ENCODE peak calls at places on chromosomes 16 and 17, in ten cellular contexts. W, P, C, B, T, L, G, A, Q and S are unnamed samples.

GRCh38 chr17:51166987-51167931 is 1.0 kb downstream of the NME2 start:
- DNase-seq in W (no peak), P (peak), C (peak), B (peak), T (peak), L (no peak), G (peak), A (no peak), Q (no peak), S (peak)

GRCh38 chr17:4572131-4572530 is 11.8 kb upstream of the GGT6 start:
- DNase-seq in W (no peak), P (no peak), C (no peak), B (no peak), T (no peak), L (no peak), G (no peak), A (no peak), Q (no peak), S (no peak)

GRCh38 chr17:1091885-1092284 is 87.9 kb downstream of the ABR start:
- DNase-seq in W (no peak), P (no peak), C (no peak), B (no peak), T (no peak), L (no peak), G (no peak), A (no peak), Q (no peak), S (no peak)

GRCh38 chr16:86566601-86566965 is at the start of gene FOXC2:
- DNase-seq in W (peak), P (peak), C (peak), B (no peak), T (peak), L (peak), G (peak), A (peak), Q (peak), S (peak)

GRCh38 chr17:44602390-44602789 is 45.1 kb downstream of the FZD2 start:
- DNase-seq in W (no peak), P (no peak), C (no peak), B (no peak), T (no peak), L (no peak), G (no peak), A (no peak), Q (no peak), S (no peak)

GRCh38 chr17:45368661-45369060 is 51.8 kb upstream of the MAP3K14 start:
- DNase-seq in W (no peak), P (no peak), C (no peak), B (no peak), T (no peak), L (peak), G (no peak), A (no peak), Q (peak), S (peak)

GRCh38 chr16:87320510-87321227 is 3.5 kb upstream of the C16orf95 start:
- DNase-seq in W (no peak), P (no peak), C (no peak), B (no peak), T (no peak), L (no peak), G (no peak), A (no peak), Q (no peak), S (no peak)

GRCh38 chr16:29714396-29714795 is 31.4 kb downstream of the C16orf54 start:
- DNase-seq in W (no peak), P (no peak), C (no peak), B (no peak), T (no peak), L (no peak), G (no peak), A (no peak), Q (no peak), S (no peak)

GRCh38 chr17:38663125-38663751 is 11.5 kb downstream of the EPOP start:
- DNase-seq in W (no peak), P (peak), C (no peak), B (peak), T (peak), L (no peak), G (peak), A (peak), Q (peak), S (peak)

GRCh38 chr16:85757341-85757822 is 6.5 kb upstream of the C16orf74 start:
- DNase-seq in W (no peak), P (no peak), C (no peak), B (no peak), T (no peak), L (peak), G (no peak), A (no peak), Q (peak), S (peak)

GRCh38 chr17:35892091-35892637 is 12.0 kb upstream of the CCL5 start:
- DNase-seq in W (no peak), P (no peak), C (no peak), B (no peak), T (no peak), L (no peak), G (no peak), A (no peak), Q (peak), S (no peak)

GRCh38 chr17:74878658-74879057 is 5.9 kb upstream of the FDXR start:
- DNase-seq in W (no peak), P (no peak), C (no peak), B (no peak), T (no peak), L (no peak), G (no peak), A (no peak), Q (no peak), S (no peak)

GRCh38 chr16:48969611-48970010 is 312.0 kb downstream of the CBLN1 start:
- DNase-seq in W (no peak), P (no peak), C (no peak), B (no peak), T (no peak), L (no peak), G (no peak), A (no peak), Q (no peak), S (no peak)

GRCh38 chr17:45096141-45096540 is 35.0 kb downstream of the NMT1 start:
- DNase-seq in W (no peak), P (no peak), C (no peak), B (peak), T (no peak), L (no peak), G (no peak), A (no peak), Q (peak), S (peak)

GRCh38 chr17:39634384-39634871 is 2.5 kb upstream of the STARD3 start:
- DNase-seq in W (no peak), P (no peak), C (no peak), B (peak), T (peak), L (peak), G (no peak), A (no peak), Q (peak), S (peak)

GRCh38 chr17:17351901-17352781 is 49.0 kb downstream of the NT5M start:
- DNase-seq in W (no peak), P (peak), C (no peak), B (no peak), T (no peak), L (no peak), G (peak), A (no peak), Q (peak), S (no peak)

GRCh38 chr17:80292557-80292956 is 31.9 kb downstream of the RNF213 start:
- DNase-seq in W (no peak), P (no peak), C (no peak), B (no peak), T (no peak), L (no peak), G (no peak), A (peak), Q (no peak), S (no peak)

GRCh38 chr16:9090101-9090959 is 1.1 kb upstream of the HAPSTR1 start:
- DNase-seq in W (no peak), P (peak), C (peak), B (no peak), T (peak), L (no peak), G (peak), A (peak), Q (no peak), S (no peak)

GRCh38 chr17:49739662-49740271 is 24.2 kb downstream of the FAM117A start:
- DNase-seq in W (peak), P (peak), C (peak), B (peak), T (peak), L (no peak), G (peak), A (peak), Q (peak), S (no peak)

GRCh38 chr16:57945740-57946138 is 25.2 kb downstream of the CNGB1 start:
- DNase-seq in W (no peak), P (no peak), C (no peak), B (no peak), T (no peak), L (no peak), G (no peak), A (no peak), Q (no peak), S (no peak)

GRCh38 chr17:58006563-58006923 is 503 bp downstream of the SRSF1 start:
- DNase-seq in W (peak), P (peak), C (peak), B (peak), T (peak), L (no peak), G (peak), A (peak), Q (peak), S (peak)

GRCh38 chr16:79069118-79069517 is 531.4 kb downstream of the MAF start:
- DNase-seq in W (no peak), P (no peak), C (no peak), B (no peak), T (no peak), L (no peak), G (no peak), A (no peak), Q (no peak), S (no peak)

GRCh38 chr17:55285340-55286301 is 20.9 kb downstream of the HLF start:
- DNase-seq in W (peak), P (peak), C (peak), B (no peak), T (peak), L (peak), G (peak), A (peak), Q (peak), S (peak)

GRCh38 chr16:14629612-14629918 is 495 bp downstream of the PARN start:
- DNase-seq in W (no peak), P (no peak), C (no peak), B (no peak), T (no peak), L (no peak), G (no peak), A (no peak), Q (no peak), S (no peak)

GRCh38 chr17:69820881-69821473 is 254.0 kb upstream of the KCNJ16 start:
- DNase-seq in W (no peak), P (no peak), C (no peak), B (no peak), T (no peak), L (no peak), G (no peak), A (no peak), Q (no peak), S (no peak)

GRCh38 chr17:14298221-14298994 is 2.5 kb upstream of the HS3ST3B1 start:
- DNase-seq in W (no peak), P (no peak), C (no peak), B (no peak), T (peak), L (no peak), G (no peak), A (no peak), Q (peak), S (no peak)

GRCh38 chr17:50352072-50352692 is 6.3 kb downstream of the XYLT2 start:
- DNase-seq in W (no peak), P (no peak), C (no peak), B (no peak), T (no peak), L (no peak), G (peak), A (no peak), Q (no peak), S (no peak)

GRCh38 chr16:84475643-84476240 is 28.7 kb downstream of the MEAK7 start:
- DNase-seq in W (no peak), P (no peak), C (no peak), B (no peak), T (no peak), L (no peak), G (no peak), A (no peak), Q (no peak), S (no peak)

GRCh38 chr16:4882633-4883285 is 35.5 kb downstream of the UBN1 start:
- DNase-seq in W (no peak), P (no peak), C (no peak), B (no peak), T (peak), L (peak), G (no peak), A (no peak), Q (peak), S (peak)

GRCh38 chr16:54331241-54332002 is 44.8 kb upstream of the IRX3 start:
- DNase-seq in W (no peak), P (no peak), C (no peak), B (no peak), T (no peak), L (no peak), G (no peak), A (no peak), Q (no peak), S (no peak)

GRCh38 chr17:1718362-1719165 is 5.9 kb upstream of the WDR81 start:
- DNase-seq in W (no peak), P (no peak), C (no peak), B (no peak), T (no peak), L (no peak), G (no peak), A (no peak), Q (no peak), S (no peak)

GRCh38 chr16:70582280-70582978 is 58.8 kb downstream of the SF3B3 start:
- DNase-seq in W (no peak), P (no peak), C (no peak), B (no peak), T (no peak), L (no peak), G (no peak), A (no peak), Q (peak), S (no peak)

GRCh38 chr16:24980077-24980793 is 34.9 kb downstream of the ARHGAP17 start:
- DNase-seq in W (no peak), P (no peak), C (no peak), B (no peak), T (no peak), L (no peak), G (no peak), A (no peak), Q (no peak), S (peak)

GRCh38 chr17:42221886-42222745 is 27.8 kb upstream of the GHDC start:
- DNase-seq in W (no peak), P (no peak), C (no peak), B (peak), T (peak), L (no peak), G (peak), A (peak), Q (peak), S (peak)

GRCh38 chr16:89444151-89444723 is 46.1 kb downstream of the ANKRD11 start:
- DNase-seq in W (no peak), P (no peak), C (no peak), B (peak), T (no peak), L (no peak), G (no peak), A (no peak), Q (no peak), S (no peak)

GRCh38 chr16:89442588-89442987 is 47.8 kb downstream of the ANKRD11 start:
- DNase-seq in W (no peak), P (no peak), C (no peak), B (no peak), T (peak), L (no peak), G (no peak), A (no peak), Q (no peak), S (no peak)

GRCh38 chr16:89443727-89444084 is 46.7 kb downstream of the ANKRD11 start:
- DNase-seq in W (no peak), P (peak), C (no peak), B (no peak), T (no peak), L (no peak), G (peak), A (no peak), Q (no peak), S (no peak)

GRCh38 chr16:89445166-89445565 is 45.2 kb downstream of the ANKRD11 start:
- DNase-seq in W (no peak), P (no peak), C (no peak), B (no peak), T (no peak), L (no peak), G (no peak), A (no peak), Q (no peak), S (no peak)

GRCh38 chr16:89442990-89443726 is 47.2 kb downstream of the ANKRD11 start:
- DNase-seq in W (no peak), P (no peak), C (peak), B (no peak), T (peak), L (peak), G (no peak), A (no peak), Q (peak), S (peak)
- TF ChIP-seq CTCF in W (no peak), P (peak), C (no peak), B (no peak), T (peak), L (no peak), G (no peak), A (no peak), Q (no peak), S (no peak)

DNA sequence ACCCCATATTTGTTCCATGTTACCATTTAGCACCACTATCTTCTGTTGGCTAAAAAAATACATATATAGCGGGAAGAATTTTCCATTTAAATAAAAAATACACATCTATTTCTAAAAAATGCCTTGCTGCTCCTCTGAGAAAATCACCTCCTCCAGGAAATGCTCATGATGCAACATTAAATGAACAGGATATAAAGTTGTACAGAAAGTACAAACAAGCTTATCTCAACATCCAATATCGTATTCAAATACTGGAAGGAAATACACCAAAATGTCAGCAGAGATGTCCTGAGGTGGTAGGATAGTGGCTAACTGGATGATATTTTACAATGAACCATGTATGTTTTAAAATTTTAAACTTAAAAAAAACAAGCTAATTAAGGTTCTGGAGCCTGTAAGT is 21.3 kb downstream of the GNA13 start:
- DNase-seq in W (no peak), P (no peak), C (no peak), B (no peak), T (no peak), L (no peak), G (no peak), A (no peak), Q (no peak), S (no peak)
- H3K4me3 ChIP-seq in W (no peak), P (no peak), C (no peak), B (no peak), T (no peak), L (no peak), G (peak), A (no peak), Q (no peak), S (no peak)

GRCh38 chr17:40726919-40727318 is 23.4 kb upstream of the KRT24 start:
- DNase-seq in W (no peak), P (no peak), C (no peak), B (no peak), T (no peak), L (no peak), G (no peak), A (no peak), Q (peak), S (no peak)
- TF ChIP-seq CTCF in W (no peak), P (peak), C (peak), B (peak), T (peak), L (peak), G (peak), A (peak), Q (peak), S (peak)

GRCh38 chr16:16012144-16012543 is 62.7 kb downstream of the ABCC1 start:
- DNase-seq in W (no peak), P (no peak), C (no peak), B (no peak), T (no peak), L (no peak), G (no peak), A (no peak), Q (no peak), S (no peak)
- H3K4me3 ChIP-seq in W (no peak), P (no peak), C (no peak), B (no peak), T (no peak), L (no peak), G (no peak), A (no peak), Q (no peak), S (no peak)

GRCh38 chr16:2090819-2091721 is 43.3 kb downstream of the TSC2 start:
- DNase-seq in W (no peak), P (peak), C (no peak), B (no peak), T (peak), L (peak), G (peak), A (peak), Q (peak), S (no peak)
- TF ChIP-seq CTCF in W (no peak), P (peak), C (no peak), B (no peak), T (no peak), L (no peak), G (no peak), A (peak), Q (no peak), S (no peak)

GRCh38 chr16:101586-101985 is 23.6 kb downstream of the MPG start:
- DNase-seq in W (no peak), P (no peak), C (no peak), B (no peak), T (no peak), L (no peak), G (no peak), A (no peak), Q (no peak), S (no peak)
- H3K4me3 ChIP-seq in W (peak), P (no peak), C (no peak), B (no peak), T (no peak), L (no peak), G (peak), A (no peak), Q (no peak), S (no peak)

GRCh38 chr16:67104061-67104460 is 5.7 kb upstream of the PHAF1 start:
- DNase-seq in W (no peak), P (no peak), C (no peak), B (no peak), T (peak), L (peak), G (no peak), A (no peak), Q (peak), S (peak)

GRCh38 chr16:67098599-67098998 is 11.1 kb upstream of the PHAF1 start:
- DNase-seq in W (no peak), P (no peak), C (no peak), B (no peak), T (no peak), L (no peak), G (no peak), A (no peak), Q (no peak), S (no peak)

GRCh38 chr16:67101683-67102082 is 8.1 kb upstream of the PHAF1 start:
- DNase-seq in W (no peak), P (no peak), C (no peak), B (no peak), T (no peak), L (peak), G (no peak), A (no peak), Q (peak), S (peak)

GRCh38 chr16:67100569-67101300 is 9.0 kb upstream of the PHAF1 start:
- DNase-seq in W (no peak), P (no peak), C (no peak), B (no peak), T (no peak), L (peak), G (no peak), A (no peak), Q (peak), S (no peak)

DNA sequence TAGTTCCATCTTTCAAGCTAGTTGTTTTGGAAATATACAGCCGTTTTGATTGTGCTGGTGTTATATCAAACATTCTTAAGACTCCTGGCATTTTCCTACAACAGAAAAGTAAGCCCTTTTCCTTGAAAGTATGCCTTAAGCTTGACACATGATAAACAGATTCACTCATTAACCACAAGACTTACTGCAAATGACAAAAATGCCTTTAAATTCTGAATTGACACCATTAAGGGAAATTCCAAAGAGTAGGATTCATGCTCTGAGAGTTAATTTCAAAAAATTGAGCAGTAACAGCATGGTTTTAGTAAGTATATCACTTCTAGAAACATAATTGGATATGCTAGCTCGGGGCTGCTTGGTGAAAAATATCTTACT is 8.5 kb upstream of the PHAF1 start:
- DNase-seq in W (no peak), P (no peak), C (no peak), B (no peak), T (no peak), L (peak), G (no peak), A (no peak), Q (no peak), S (peak)
- TF ChIP-seq CTCF in W (no peak), P (no peak), C (no peak), B (no peak), T (no peak), L (no peak), G (no peak), A (no peak), Q (no peak), S (no peak)

GRCh38 chr17:32007463-32008298 is 498 bp downstream of the LRRC37B start:
- DNase-seq in W (no peak), P (no peak), C (peak), B (peak), T (peak), L (no peak), G (no peak), A (peak), Q (peak), S (no peak)
- H3K4me3 ChIP-seq in W (peak), P (peak), C (peak), B (peak), T (peak), L (peak), G (peak), A (peak), Q (peak), S (peak)

DNA sequence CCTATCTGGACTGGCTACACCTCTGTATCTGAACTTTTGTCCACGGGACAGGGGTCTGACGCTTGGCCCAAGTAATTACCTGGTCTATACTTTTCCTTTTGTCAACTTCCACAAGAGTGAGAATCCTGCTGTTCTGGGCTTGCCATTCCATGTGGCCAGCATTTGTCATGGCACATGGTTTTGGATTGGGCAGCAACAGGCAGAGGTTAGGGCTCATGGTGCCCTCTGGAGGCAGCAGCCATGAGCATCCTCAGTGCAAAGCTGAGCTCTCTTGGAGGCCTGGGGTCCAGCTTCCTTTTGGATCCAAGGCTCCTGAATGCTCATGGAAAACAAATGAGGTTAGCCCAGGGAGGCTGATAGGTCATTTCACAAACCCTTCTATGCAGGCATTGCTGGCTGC is 7.5 kb upstream of the EDC4 start:
- DNase-seq in W (no peak), P (no peak), C (no peak), B (peak), T (peak), L (no peak), G (no peak), A (no peak), Q (peak), S (peak)
- TF ChIP-seq CTCF in W (no peak), P (peak), C (no peak), B (peak), T (peak), L (peak), G (peak), A (peak), Q (peak), S (peak)